ENCODE peak calls at places on chromosomes 3 and 15, in seven cellular contexts. L, B, N, I, K, U and H are unnamed samples.
A peak's percentile ranks its signal among the peaks of the same experiment; 100 is the strongest.

GRCh38 chr15:74200394-74200793 is 2.2 kb downstream of the STRA6 start:
- DNase-seq in L (peak; percentile 76), B (peak; percentile 18), N (peak; percentile 52), I (peak; percentile 51), K (peak; percentile 51), U (peak; percentile 84), H (peak; percentile 26)

GRCh38 chr3:10015476-10015904 is 10.7 kb upstream of the FANCD2 start:
- DNase-seq in L (peak; percentile 97), B (peak; percentile 81), N (peak; percentile 65), I (peak; percentile 90), K (peak; percentile 87), U (peak; percentile 69), H (peak; percentile 93)

GRCh38 chr3:123816673-123817207 is 67.4 kb downstream of the MYLK start:
- DNase-seq in L (peak; percentile 90), B (no peak), N (no peak), I (no peak), K (no peak), U (no peak), H (no peak)

GRCh38 chr15:89654847-89655805 is at the start of gene KIF7:
- DNase-seq in L (peak; percentile 47), B (no peak), N (no peak), I (peak; percentile 61), K (no peak), U (no peak), H (peak; percentile 27)

GRCh38 chr3:197858598-197858997 is 67.5 kb downstream of the LRCH3 start:
- DNase-seq in L (no peak), B (no peak), N (no peak), I (no peak), K (no peak), U (no peak), H (no peak)

GRCh38 chr3:40109641-40110490 is 199.6 kb upstream of the EIF1B start:
- DNase-seq in L (no peak), B (no peak), N (no peak), I (peak; percentile 44), K (no peak), U (no peak), H (no peak)

GRCh38 chr3:4030567-4030966 is 231.3 kb downstream of the LRRN1 start:
- DNase-seq in L (no peak), B (no peak), N (no peak), I (no peak), K (peak; percentile 29), U (no peak), H (no peak)

GRCh38 chr3:57803647-57804081 is 47.6 kb downstream of the SLMAP start:
- DNase-seq in L (peak; percentile 97), B (peak; percentile 28), N (peak; percentile 20), I (no peak), K (no peak), U (no peak), H (peak; percentile 20)

GRCh38 chr3:126994661-126995161 is 11.8 kb downstream of the PLXNA1 start:
- DNase-seq in L (no peak), B (no peak), N (no peak), I (no peak), K (peak; percentile 78), U (no peak), H (peak; percentile 74)

GRCh38 chr15:80780416-80781221 is 1.4 kb downstream of the CEMIP start:
- DNase-seq in L (peak; percentile 62), B (peak; percentile 53), N (peak; percentile 48), I (peak; percentile 67), K (peak; percentile 55), U (no peak), H (peak; percentile 55)

GRCh38 chr3:127688416-127689265 is 15.9 kb downstream of the ABTB1 start:
- DNase-seq in L (peak; percentile 65), B (peak; percentile 20), N (no peak), I (peak; percentile 7), K (peak; percentile 66), U (no peak), H (peak; percentile 1)

GRCh38 chr3:81666502-81667121 is 94.8 kb downstream of the GBE1 start:
- DNase-seq in L (peak; percentile 41), B (no peak), N (no peak), I (no peak), K (no peak), U (peak; percentile 27), H (no peak)

GRCh38 chr3:171825222-171825828 is 15.0 kb upstream of the PLD1 start:
- DNase-seq in L (peak; percentile 96), B (no peak), N (no peak), I (no peak), K (no peak), U (no peak), H (no peak)

GRCh38 chr3:65350786-65351476 is 663.1 kb upstream of the ADAMTS9 start:
- DNase-seq in L (no peak), B (peak; percentile 29), N (no peak), I (no peak), K (no peak), U (no peak), H (no peak)

GRCh38 chr15:64825081-64825430 is 391 bp downstream of the PIF1 start:
- DNase-seq in L (no peak), B (no peak), N (no peak), I (no peak), K (no peak), U (peak; percentile 35), H (no peak)

GRCh38 chr15:64828985-64829384 is 3.5 kb upstream of the PIF1 start:
- DNase-seq in L (peak; percentile 41), B (no peak), N (no peak), I (no peak), K (no peak), U (no peak), H (no peak)

DNA sequence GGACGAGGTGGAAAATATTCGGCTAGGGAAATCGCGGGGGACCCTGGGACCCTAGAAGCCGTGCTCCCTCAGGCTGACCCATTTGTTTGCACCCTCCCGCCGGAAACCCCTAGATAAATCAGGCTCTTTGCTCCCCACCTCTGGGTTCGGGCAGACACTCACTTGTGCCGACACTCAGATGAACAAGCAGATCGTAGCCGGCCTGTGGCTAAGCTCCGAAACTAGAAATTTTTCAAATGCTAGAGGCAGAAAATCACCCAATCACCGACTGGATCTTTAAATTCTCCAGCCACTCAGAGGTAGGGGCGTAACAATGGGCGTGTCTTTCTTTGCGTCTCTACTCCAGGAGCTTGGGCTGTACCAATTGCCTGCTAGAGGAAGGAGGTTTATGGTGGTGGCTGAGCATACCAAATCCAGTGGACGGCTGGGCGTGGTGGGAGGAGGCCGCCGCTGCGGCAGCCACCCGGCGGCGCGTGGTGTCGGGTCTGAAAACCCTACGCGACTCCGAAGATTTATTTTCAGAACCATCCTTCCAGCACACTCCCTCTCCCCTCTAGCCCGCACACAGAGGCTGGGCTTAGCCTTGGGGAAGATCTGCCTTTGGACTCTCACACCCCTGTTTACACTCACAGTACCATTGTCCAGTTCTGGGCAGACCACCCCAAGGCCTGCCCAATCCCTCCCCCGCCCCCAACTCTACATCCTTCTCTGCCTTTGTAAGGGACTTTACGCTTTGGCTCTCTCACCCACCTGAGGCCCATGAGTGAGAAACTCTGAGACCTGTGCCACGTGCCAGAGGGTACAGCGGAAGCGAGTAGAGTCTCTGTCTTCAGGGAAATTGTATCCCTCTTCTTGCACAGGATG is at the start of gene PIF1:
- DNase-seq in L (peak; percentile 99), B (peak; percentile 92), N (peak; percentile 92), I (peak; percentile 86), K (peak; percentile 92), U (peak; percentile 99), H (peak; percentile 93)
- TF ChIP-seq POLR2A in L (peak; percentile 71), B (peak; percentile 50), N (peak; percentile 90), I (peak; percentile 63), K (peak; percentile 72), U (peak; percentile 79), H (no peak)

GRCh38 chr3:101827211-101828174 is 21.8 kb upstream of the NFKBIZ start:
- DNase-seq in L (peak; percentile 84), B (peak; percentile 84), N (peak; percentile 72), I (peak; percentile 77), K (peak; percentile 80), U (peak; percentile 75), H (peak; percentile 86)
- TF ChIP-seq POLR2A in L (peak; percentile 83), B (peak; percentile 82), N (no peak), I (peak; percentile 42), K (no peak), U (no peak), H (peak; percentile 68)

GRCh38 chr3:131381445-131382291 is at the start of gene NUDT16:
- DNase-seq in L (peak; percentile 98), B (peak; percentile 100), N (peak; percentile 99), I (peak; percentile 100), K (peak; percentile 100), U (peak; percentile 94), H (peak; percentile 100)
- TF ChIP-seq POLR2A in L (peak; percentile 79), B (peak; percentile 97), N (peak; percentile 84), I (peak; percentile 87), K (peak; percentile 83), U (no peak), H (peak; percentile 43)

GRCh38 chr3:184338538-184338945 is 1.1 kb downstream of the FAM131A start:
- DNase-seq in L (peak; percentile 87), B (peak; percentile 66), N (peak; percentile 56), I (peak; percentile 94), K (peak; percentile 92), U (no peak), H (peak; percentile 35)
- TF ChIP-seq POLR2A in L (no peak), B (no peak), N (peak; percentile 31), I (peak; percentile 54), K (no peak), U (no peak), H (no peak)

DNA sequence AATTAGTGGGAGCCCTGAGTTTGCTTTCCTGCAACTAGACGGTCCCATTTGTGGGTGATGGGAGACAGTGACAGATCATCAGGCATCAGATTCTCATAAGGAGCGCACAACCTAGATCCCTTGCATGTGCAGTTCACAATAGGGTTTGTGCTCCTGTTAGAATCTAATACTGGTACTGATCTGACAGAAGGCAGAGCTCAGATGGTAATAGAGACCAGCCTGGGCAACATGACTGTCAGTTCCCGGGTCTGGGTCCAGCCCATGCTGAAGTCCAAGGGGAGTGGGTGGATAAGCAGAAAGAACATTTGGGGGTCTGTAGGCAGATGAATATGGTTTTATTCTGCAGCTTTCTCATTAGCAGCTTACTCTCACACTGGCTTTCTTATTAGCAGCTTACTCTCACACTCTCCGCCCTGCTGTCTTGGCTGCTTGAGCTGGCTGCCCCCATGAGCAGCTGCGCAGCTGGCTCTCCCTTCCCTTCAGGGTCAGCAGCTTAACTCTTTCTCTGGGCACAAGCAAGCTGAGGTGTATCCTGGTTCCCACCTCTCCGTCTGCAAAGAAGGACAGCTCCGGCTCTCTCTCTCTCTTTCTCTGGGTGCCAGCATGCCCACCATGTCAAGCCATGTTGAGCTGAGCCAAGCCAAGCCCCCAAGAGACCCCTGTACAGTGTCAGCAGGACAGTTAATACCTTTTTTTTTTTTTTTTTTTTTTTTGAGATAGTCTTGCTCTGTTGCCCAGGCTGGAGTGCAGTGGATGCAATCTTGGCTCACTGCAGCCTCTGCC is 46.5 kb downstream of the KLHDC8B start:
- DNase-seq in L (no peak), B (peak; percentile 8), N (no peak), I (peak; percentile 65), K (peak; percentile 45), U (no peak), H (peak; percentile 5)
- TF ChIP-seq POLR2A in L (no peak), B (no peak), N (no peak), I (no peak), K (no peak), U (no peak), H (no peak)

GRCh38 chr3:194953291-194953690 is 267.6 kb downstream of the FAM43A start:
- DNase-seq in L (no peak), B (no peak), N (no peak), I (no peak), K (no peak), U (no peak), H (no peak)
- TF ChIP-seq POLR2A in L (no peak), B (no peak), N (no peak), I (no peak), K (no peak), U (no peak), H (no peak)